ENCODE peak calls at places on chromosomes 7 and 10, in nine cellular contexts. T, Y, L, F, R, N, K, H and D are unnamed samples.

GRCh38 chr10:129334326-129334725 is 132.7 kb upstream of the MGMT start:
- DNase-seq in T (no peak), Y (no peak), L (no peak), F (no peak), R (no peak), N (no peak), K (no peak), H (no peak), D (no peak)

GRCh38 chr7:38199154-38199553 is 21.1 kb downstream of the STARD3NL start:
- DNase-seq in T (no peak), Y (no peak), L (no peak), F (no peak), R (no peak), N (no peak), K (no peak), H (no peak), D (no peak)

GRCh38 chr10:13924020-13924725 is 337.4 kb downstream of the PRPF18 start:
- DNase-seq in T (no peak), Y (no peak), L (no peak), F (no peak), R (peak), N (peak), K (no peak), H (peak), D (peak)

GRCh38 chr10:119370972-119371703 is 163.8 kb downstream of the GRK5 start:
- DNase-seq in T (no peak), Y (peak), L (no peak), F (no peak), R (peak), N (no peak), K (no peak), H (peak), D (no peak)

GRCh38 chr10:75696536-75696935 is 265.1 kb downstream of the LRMDA start:
- DNase-seq in T (no peak), Y (no peak), L (no peak), F (no peak), R (no peak), N (no peak), K (no peak), H (no peak), D (no peak)

GRCh38 chr7:23074443-23075244 is 30.9 kb upstream of the KLHL7 start:
- DNase-seq in T (peak), Y (no peak), L (no peak), F (no peak), R (no peak), N (peak), K (no peak), H (peak), D (no peak)

GRCh38 chr10:117699436-117700075 is 157.0 kb downstream of the EMX2 start:
- DNase-seq in T (no peak), Y (no peak), L (no peak), F (no peak), R (peak), N (peak), K (no peak), H (no peak), D (no peak)

GRCh38 chr10:98488669-98489430 is 42.1 kb upstream of the HPS1 start:
- DNase-seq in T (no peak), Y (no peak), L (no peak), F (no peak), R (no peak), N (no peak), K (no peak), H (no peak), D (peak)

GRCh38 chr7:92835140-92835850 is 1.1 kb downstream of the CDK6 start:
- DNase-seq in T (no peak), Y (peak), L (peak), F (no peak), R (peak), N (peak), K (peak), H (peak), D (no peak)

GRCh38 chr7:95199779-95200558 is 124.4 kb downstream of the PON1 start:
- DNase-seq in T (peak), Y (no peak), L (no peak), F (peak), R (peak), N (no peak), K (no peak), H (peak), D (peak)

GRCh38 chr7:27686315-27686714 is 23.6 kb upstream of the HIBADH start:
- DNase-seq in T (no peak), Y (no peak), L (no peak), F (no peak), R (peak), N (no peak), K (no peak), H (no peak), D (no peak)

GRCh38 chr10:88913157-88913556 is 33.1 kb downstream of the STAMBPL1 start:
- DNase-seq in T (peak), Y (no peak), L (no peak), F (no peak), R (no peak), N (no peak), K (no peak), H (peak), D (no peak)

GRCh38 chr10:49362596-49363260 is 33.2 kb downstream of the DRGX start:
- DNase-seq in T (no peak), Y (no peak), L (no peak), F (no peak), R (no peak), N (no peak), K (no peak), H (no peak), D (no peak)

GRCh38 chr10:71998840-71999194 is 34.6 kb downstream of the CHST3 start:
- DNase-seq in T (no peak), Y (peak), L (no peak), F (no peak), R (peak), N (peak), K (no peak), H (peak), D (peak)

GRCh38 chr10:72243822-72244437 is 27.9 kb upstream of the ASCC1 start:
- DNase-seq in T (no peak), Y (peak), L (no peak), F (no peak), R (peak), N (peak), K (no peak), H (peak), D (no peak)

GRCh38 chr10:101834341-101834740 is 9.3 kb downstream of the KCNIP2 start:
- DNase-seq in T (no peak), Y (peak), L (no peak), F (no peak), R (no peak), N (no peak), K (no peak), H (no peak), D (no peak)

GRCh38 chr10:37285063-37285462 is 159.7 kb downstream of the ANKRD30A start:
- DNase-seq in T (no peak), Y (no peak), L (no peak), F (no peak), R (no peak), N (no peak), K (no peak), H (no peak), D (no peak)

GRCh38 chr10:124486635-124487034 is 25.0 kb downstream of the LHPP start:
- DNase-seq in T (no peak), Y (no peak), L (no peak), F (no peak), R (no peak), N (no peak), K (no peak), H (no peak), D (no peak)

GRCh38 chr7:4885317-4885807 is 1.8 kb upstream of the RADIL start:
- DNase-seq in T (no peak), Y (no peak), L (no peak), F (no peak), R (no peak), N (no peak), K (no peak), H (no peak), D (no peak)

GRCh38 chr10:125568156-125568555 is 114.8 kb downstream of the TEX36 start:
- DNase-seq in T (no peak), Y (no peak), L (no peak), F (no peak), R (no peak), N (no peak), K (no peak), H (no peak), D (no peak)

GRCh38 chr7:12961910-12962309 is 274.5 kb downstream of the ARL4A start:
- DNase-seq in T (no peak), Y (no peak), L (no peak), F (no peak), R (no peak), N (no peak), K (no peak), H (no peak), D (no peak)

GRCh38 chr7:51601461-51601860 is 284.9 kb upstream of the COBL start:
- DNase-seq in T (no peak), Y (no peak), L (no peak), F (no peak), R (no peak), N (no peak), K (no peak), H (no peak), D (no peak)

GRCh38 chr7:76394962-76395361 is 14.5 kb downstream of the SSC4D start:
- DNase-seq in T (no peak), Y (no peak), L (no peak), F (no peak), R (no peak), N (no peak), K (no peak), H (no peak), D (no peak)

GRCh38 chr7:70189776-70190175 is 591.5 kb downstream of the AUTS2 start:
- DNase-seq in T (no peak), Y (no peak), L (no peak), F (no peak), R (no peak), N (no peak), K (no peak), H (no peak), D (no peak)

GRCh38 chr10:122051609-122052385 is 62.8 kb downstream of the TACC2 start:
- DNase-seq in T (peak), Y (no peak), L (no peak), F (peak), R (peak), N (peak), K (no peak), H (peak), D (no peak)

GRCh38 chr7:31119249-31119648 is 67.1 kb downstream of the ADCYAP1R1 start:
- DNase-seq in T (no peak), Y (no peak), L (no peak), F (no peak), R (no peak), N (no peak), K (no peak), H (no peak), D (no peak)

GRCh38 chr7:84190016-84190705 is 4.4 kb downstream of the SEMA3A start:
- DNase-seq in T (no peak), Y (no peak), L (no peak), F (no peak), R (peak), N (no peak), K (no peak), H (peak), D (no peak)

GRCh38 chr7:4268040-4268965 is 413.8 kb upstream of the FOXK1 start:
- DNase-seq in T (no peak), Y (no peak), L (no peak), F (no peak), R (no peak), N (no peak), K (no peak), H (no peak), D (no peak)

GRCh38 chr7:129517931-129518330 is 15.6 kb downstream of the SMKR1 start:
- DNase-seq in T (no peak), Y (no peak), L (no peak), F (no peak), R (peak), N (no peak), K (no peak), H (no peak), D (no peak)

GRCh38 chr7:98472391-98473002 is 71.6 kb upstream of the BAIAP2L1 start:
- DNase-seq in T (no peak), Y (no peak), L (no peak), F (no peak), R (no peak), N (no peak), K (no peak), H (no peak), D (no peak)

GRCh38 chr7:17986826-17987225 is 40.8 kb downstream of the PRPS1L1 start:
- DNase-seq in T (no peak), Y (no peak), L (no peak), F (no peak), R (peak), N (peak), K (no peak), H (peak), D (peak)

GRCh38 chr10:101123085-101123814 is 7.8 kb upstream of the TLX1 start:
- DNase-seq in T (no peak), Y (no peak), L (no peak), F (no peak), R (no peak), N (no peak), K (no peak), H (no peak), D (no peak)

GRCh38 chr7:21108182-21108581 is 319.7 kb upstream of the SP4 start:
- DNase-seq in T (peak), Y (no peak), L (no peak), F (no peak), R (no peak), N (no peak), K (no peak), H (no peak), D (no peak)